ENCODE peak calls at places on chromosomes 5 and 9, in eight cellular contexts. L is lower leg skin, C is esophagus squamous epithelium, N is astrocyte of the spinal cord, F is lung, P is uterus, J is mesothelial cell of epicardium, R is A673. D is an unnamed sample.

GRCh38 chr9:131483319-131484050 is 19.2 kb upstream of the POMT1 start:
- DNase-seq in F (no peak), P (no peak), L (no peak), C (no peak), R (no peak), J (no peak), N (no peak), D (no peak)

GRCh38 chr5:151150484-151151262 is 6.9 kb downstream of the ANXA6 start:
- DNase-seq in R (peak), L (no peak), C (no peak), F (no peak), P (peak), J (no peak), N (peak), D (peak)

GRCh38 chr9:132875159-132875558 is 2.9 kb downstream of the AK8 start:
- DNase-seq in L (no peak), J (no peak), R (no peak), C (no peak), N (no peak), P (no peak), F (no peak), D (no peak)

GRCh38 chr5:60510049-60510448 is 189.9 kb downstream of the DEPDC1B start:
- DNase-seq in J (no peak), P (no peak), N (no peak), F (no peak), L (no peak), C (no peak), R (no peak), D (no peak)

GRCh38 chr9:133874061-133874638 is 118.0 kb downstream of the VAV2 start:
- DNase-seq in F (no peak), C (no peak), J (peak), R (no peak), P (no peak), N (peak), L (no peak), D (peak)

GRCh38 chr5:139134906-139135305 is 63.3 kb downstream of the SIL1 start:
- DNase-seq in R (no peak), P (no peak), N (no peak), F (no peak), L (no peak), C (no peak), J (no peak), D (no peak)

GRCh38 chr9:101639301-101639700 is 44.5 kb upstream of the PPP3R2 start:
- DNase-seq in C (no peak), J (no peak), R (no peak), P (no peak), N (no peak), F (no peak), L (no peak), D (no peak)

GRCh38 chr5:40812125-40812524 is 14.0 kb upstream of the PRKAA1 start:
- DNase-seq in N (no peak), P (no peak), L (no peak), R (no peak), J (no peak), F (no peak), C (no peak), D (no peak)

GRCh38 chr9:121398374-121398773 is 28.3 kb upstream of the STOM start:
- DNase-seq in F (no peak), N (peak), P (no peak), L (no peak), R (no peak), J (no peak), C (no peak), D (peak)

GRCh38 chr5:157513182-157513581 is 53.2 kb downstream of the NIPAL4 start:
- DNase-seq in N (no peak), P (peak), J (no peak), L (no peak), F (no peak), C (no peak), R (no peak), D (no peak)

GRCh38 chr5:174082286-174082685 is 36.8 kb downstream of the NSG2 start:
- DNase-seq in J (no peak), C (no peak), L (no peak), R (no peak), P (no peak), N (no peak), F (no peak), D (no peak)

GRCh38 chr9:116286287-116286686 is 132.7 kb downstream of the PAPPA start:
- DNase-seq in P (no peak), F (no peak), C (no peak), N (peak), L (no peak), J (no peak), R (peak), D (no peak)

GRCh38 chr9:94916956-94917355 is 190.5 kb downstream of the AOPEP start:
- DNase-seq in F (no peak), N (no peak), P (no peak), J (no peak), R (no peak), C (no peak), L (peak), D (no peak)

GRCh38 chr9:18748106-18748719 is 274.3 kb downstream of the ADAMTSL1 start:
- DNase-seq in P (no peak), J (no peak), N (no peak), L (no peak), F (no peak), R (no peak), C (no peak), D (no peak)

GRCh38 chr9:78601957-78602565 is 305.1 kb downstream of the PSAT1 start:
- DNase-seq in J (no peak), L (no peak), R (peak), C (no peak), F (no peak), N (peak), P (no peak), D (peak)

GRCh38 chr5:145500712-145501111 is 334.4 kb downstream of the PRELID2 start:
- DNase-seq in P (no peak), C (no peak), L (no peak), N (no peak), J (no peak), R (no peak), F (no peak), D (no peak)

GRCh38 chr5:140827704-140828401 is at the start of gene PCDHA6:
- DNase-seq in F (no peak), P (no peak), L (no peak), R (peak), J (no peak), C (no peak), N (no peak), D (no peak)

GRCh38 chr5:77251921-77252320 is 41.4 kb downstream of the PDE8B start:
- DNase-seq in J (no peak), C (no peak), N (no peak), R (no peak), F (no peak), L (no peak), P (no peak), D (peak)

GRCh38 chr9:89850633-89851325 is 246.0 kb downstream of the GADD45G start:
- DNase-seq in L (peak), C (no peak), F (peak), R (no peak), N (peak), J (no peak), P (no peak), D (no peak)

GRCh38 chr5:163347671-163348070 is 89.7 kb upstream of the CCNG1 start:
- DNase-seq in C (no peak), R (peak), F (peak), N (peak), P (no peak), J (peak), L (no peak), D (peak)

GRCh38 chr5:122844916-122845252 is 529 bp upstream of the SNX24 start:
- DNase-seq in C (no peak), J (no peak), P (no peak), L (no peak), R (no peak), N (no peak), F (no peak), D (no peak)

GRCh38 chr5:107997338-107997979 is 326.7 kb upstream of the EFNA5 start:
- DNase-seq in C (no peak), P (no peak), J (no peak), N (peak), L (no peak), R (no peak), F (no peak), D (no peak)

GRCh38 chr5:135660826-135661555 is 82.2 kb upstream of the CXCL14 start:
- DNase-seq in F (peak), R (no peak), N (peak), P (no peak), L (no peak), J (no peak), C (no peak), D (no peak)

GRCh38 chr9:104780796-104781395 is 17.0 kb downstream of the NIPSNAP3B start:
- DNase-seq in C (no peak), N (peak), R (peak), P (no peak), J (no peak), L (no peak), F (no peak), D (peak)

GRCh38 chr9:116323012-116323411 is 169.4 kb downstream of the PAPPA start:
- DNase-seq in C (no peak), P (no peak), F (no peak), R (peak), L (no peak), N (no peak), J (no peak), D (no peak)

GRCh38 chr5:140992878-140993277 is 26.6 kb downstream of the PCDHAC2 start:
- DNase-seq in P (no peak), N (no peak), F (no peak), C (no peak), R (no peak), J (no peak), L (no peak), D (no peak)

GRCh38 chr9:125538092-125538473 is 168.9 kb downstream of the MAPKAP1 start:
- DNase-seq in J (no peak), P (no peak), C (no peak), L (no peak), N (peak), F (peak), R (no peak), D (peak)

GRCh38 chr9:104900871-104901270 is 27.1 kb downstream of the ABCA1 start:
- DNase-seq in C (no peak), J (no peak), N (no peak), L (no peak), F (no peak), R (no peak), P (no peak), D (no peak)

GRCh38 chr5:171420429-171421231 is 1.2 kb downstream of the FGF18 start:
- DNase-seq in P (peak), F (peak), C (no peak), R (peak), L (peak), J (no peak), N (peak), D (peak)

GRCh38 chr5:166677891-166678290 is 1613.6 kb upstream of the WWC1 start:
- DNase-seq in R (no peak), P (no peak), C (no peak), L (no peak), N (no peak), J (no peak), F (no peak), D (no peak)

GRCh38 chr5:172185096-172185461 is 2.9 kb downstream of the STK10 start:
- DNase-seq in N (no peak), L (no peak), R (no peak), P (no peak), J (no peak), C (no peak), F (no peak), D (no peak)

GRCh38 chr5:74378464-74378863 is 262.1 kb downstream of the ENC1 start:
- DNase-seq in P (no peak), C (no peak), N (peak), J (no peak), R (no peak), F (no peak), L (no peak), D (peak)

GRCh38 chr5:74380193-74380592 is 260.3 kb downstream of the ENC1 start:
- DNase-seq in N (no peak), J (no peak), L (no peak), F (no peak), C (no peak), P (no peak), R (no peak), D (no peak)

GRCh38 chr5:74384851-74385250 is 255.7 kb downstream of the ENC1 start:
- DNase-seq in R (peak), F (no peak), N (peak), P (no peak), L (no peak), J (no peak), C (no peak), D (no peak)

GRCh38 chr5:74382864-74383618 is 257.5 kb downstream of the ENC1 start:
- DNase-seq in P (peak), C (no peak), F (no peak), J (no peak), R (peak), N (peak), L (no peak), D (peak)

DNA sequence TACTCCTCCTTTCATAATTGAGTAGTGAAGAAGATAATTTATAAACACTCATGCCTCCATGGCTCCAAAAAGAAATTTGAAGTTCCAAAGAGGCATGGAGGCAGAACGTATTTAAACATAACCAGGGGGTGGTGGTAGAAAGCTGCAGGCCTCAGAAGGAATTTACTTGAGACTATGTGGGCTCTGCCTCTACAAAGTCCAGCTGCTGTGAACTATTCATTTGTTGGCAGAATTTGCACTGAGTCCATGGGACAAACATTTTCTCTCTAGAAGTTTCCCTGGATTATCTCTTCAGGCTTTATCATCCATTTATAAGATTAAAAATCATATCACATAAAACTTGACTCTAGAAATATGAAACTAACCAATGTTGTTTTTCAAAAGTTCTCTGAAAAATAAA is 258.4 kb downstream of the ENC1 start:
- DNase-seq in P (no peak), L (no peak), N (no peak), J (no peak), R (no peak), C (no peak), F (no peak), D (no peak)
- TF ChIP-seq CTCF in P (no peak), L (no peak), N (no peak), J (no peak), R (no peak), C (no peak), F (no peak), D (no peak)

DNA sequence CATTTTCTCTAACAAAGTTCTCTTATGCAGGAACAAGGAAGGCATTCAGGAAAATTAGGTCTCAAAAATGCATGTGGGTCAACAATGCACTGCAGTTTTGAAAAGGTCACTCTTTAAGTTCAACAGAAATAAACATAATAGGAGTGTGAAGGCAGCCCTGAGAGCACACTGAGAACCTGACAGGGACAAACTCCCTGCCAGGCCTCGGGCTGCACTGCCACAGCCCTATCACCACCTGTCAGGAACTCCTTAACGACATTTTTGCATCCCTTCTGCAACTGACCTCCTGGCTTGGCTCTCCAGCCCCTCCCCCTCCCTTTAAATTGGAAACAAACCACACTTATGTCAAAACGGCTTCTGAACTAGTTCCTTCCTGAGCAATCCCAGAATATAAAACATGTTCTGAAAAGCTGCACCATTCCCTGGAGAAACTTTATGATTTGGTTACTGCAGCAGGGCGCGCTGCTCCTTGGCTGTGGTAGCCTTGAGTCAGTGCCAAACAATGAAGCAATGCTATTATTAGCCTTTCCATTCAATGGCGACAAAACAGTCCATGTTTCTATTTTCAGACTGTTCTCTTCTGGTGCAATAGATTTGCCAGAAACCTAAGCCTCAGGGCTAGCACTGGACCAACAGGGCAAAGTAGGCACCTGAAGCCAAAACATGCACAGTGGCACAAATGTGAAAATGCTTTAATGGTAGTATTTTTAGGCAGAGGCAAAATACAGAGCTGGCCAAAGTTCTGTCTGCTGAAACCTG is 160.1 kb upstream of the ZNF608 start:
- DNase-seq in F (peak), J (no peak), L (peak), R (peak), C (no peak), P (peak), N (peak), D (peak)
- TF ChIP-seq CTCF in F (no peak), J (no peak), L (no peak), R (no peak), C (no peak), P (peak), N (no peak), D (no peak)

GRCh38 chr9:92177591-92177990 is 62.4 kb upstream of the SPTLC1 start:
- DNase-seq in R (no peak), L (no peak), F (no peak), P (no peak), J (no peak), C (no peak), N (no peak), D (no peak)

GRCh38 chr9:92175441-92175840 is 60.2 kb upstream of the SPTLC1 start:
- DNase-seq in C (no peak), L (no peak), P (no peak), R (no peak), N (no peak), J (no peak), F (no peak), D (no peak)

GRCh38 chr9:92176800-92177185 is 61.6 kb upstream of the SPTLC1 start:
- DNase-seq in F (no peak), P (no peak), C (no peak), R (no peak), N (no peak), J (no peak), L (no peak), D (no peak)

GRCh38 chr9:92173318-92173717 is 58.1 kb upstream of the SPTLC1 start:
- DNase-seq in F (no peak), P (no peak), C (no peak), N (no peak), L (no peak), J (no peak), R (no peak), D (no peak)

DNA sequence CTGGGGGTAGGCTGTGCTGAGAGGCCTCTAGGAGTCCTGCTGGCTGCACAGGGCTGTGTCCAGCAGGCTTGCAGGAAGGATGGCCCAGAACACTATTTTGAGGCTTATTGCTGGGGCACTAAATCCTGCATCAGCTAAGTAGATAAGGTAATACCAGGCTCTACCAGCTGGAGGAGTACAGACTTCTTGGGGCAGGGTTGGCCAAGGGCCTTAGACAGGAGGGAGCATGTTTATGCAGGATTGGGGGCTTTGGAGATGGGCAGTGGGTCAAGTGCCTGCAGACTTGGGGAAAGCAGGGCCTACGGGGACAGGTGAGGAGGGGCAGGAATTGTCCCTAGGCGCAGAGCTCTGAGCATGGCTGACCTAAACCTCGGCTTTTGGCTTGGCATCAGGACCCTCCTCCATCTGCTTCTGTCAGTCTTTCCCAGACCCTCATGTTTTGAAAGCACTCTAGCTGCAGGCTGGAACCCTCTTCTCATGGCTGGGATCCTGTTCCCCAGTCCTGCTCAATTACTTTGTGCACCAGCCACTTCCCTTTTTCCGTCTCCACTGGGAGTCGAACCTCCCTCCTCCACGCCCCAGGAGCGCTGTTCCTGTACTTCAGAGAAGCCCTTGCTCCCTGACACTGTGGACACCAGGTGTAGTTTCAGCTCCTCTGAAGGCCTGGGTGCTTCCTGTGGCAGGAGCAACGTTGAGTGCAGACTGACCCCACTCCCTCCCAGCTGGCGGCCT is 61.0 kb upstream of the SPTLC1 start:
- DNase-seq in C (no peak), R (no peak), P (no peak), F (no peak), J (no peak), N (no peak), L (no peak), D (no peak)
- TF ChIP-seq CTCF in C (peak), R (peak), P (no peak), F (no peak), J (no peak), N (peak), L (no peak), D (peak)

DNA sequence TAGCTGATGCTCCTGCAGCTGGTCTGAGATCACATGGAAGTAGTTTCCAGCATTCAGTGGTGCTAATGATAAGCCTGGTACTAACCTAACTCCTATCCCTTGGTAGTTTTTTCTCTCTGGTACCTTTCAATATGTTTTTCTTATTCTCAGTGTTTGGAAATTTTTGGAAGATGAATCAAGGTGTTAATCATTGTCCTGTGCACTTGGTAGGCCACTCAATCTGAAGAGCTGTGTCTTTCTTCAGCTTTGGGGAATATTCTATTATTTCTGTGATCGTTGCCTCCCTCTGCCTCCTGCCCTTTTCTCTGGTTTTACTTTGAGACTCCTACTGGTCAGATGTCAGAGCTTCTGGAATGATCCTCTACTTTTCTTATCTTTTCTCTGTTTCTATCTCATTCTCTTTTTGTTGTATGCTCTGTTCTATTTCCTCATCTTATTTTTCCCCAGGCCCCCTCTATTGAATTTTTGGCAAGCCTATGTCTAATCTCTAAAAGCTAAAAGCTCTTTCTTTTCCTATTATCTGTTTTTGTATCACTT is 136.8 kb downstream of the APBA1 start:
- DNase-seq in L (no peak), P (no peak), R (no peak), F (no peak), C (no peak), J (no peak), N (no peak), D (no peak)
- TF ChIP-seq CTCF in L (no peak), P (no peak), R (no peak), F (no peak), C (no peak), J (no peak), N (no peak), D (peak)

D was measured in HFFc6.